ENCODE peak calls at places on chromosomes 1 and 21, in seven cellular contexts. W is EL; G is NCI-H2081; U is H7; Y is cardiac fibroblast; Z is H54; I is effector CD4-positive, alpha-beta T cell. J is an unnamed sample.

GRCh38 chr1:224879404-224879803 is 50.1 kb upstream of the DNAH14 start:
- DNase-seq in I (no peak), Y (peak), W (peak), Z (no peak), U (no peak), G (no peak), J (peak)

GRCh38 chr1:159916240-159917051 is 8.9 kb downstream of the TAGLN2 start:
- DNase-seq in W (peak), G (peak), U (peak), Z (peak), I (no peak), Y (peak), J (peak)

GRCh38 chr1:168636200-168636599 is 59.8 kb downstream of the XCL1 start:
- DNase-seq in G (no peak), I (no peak), W (no peak), Y (peak), Z (no peak), U (no peak), J (peak)

GRCh38 chr1:173488001-173488400 is 10.9 kb downstream of the PRDX6 start:
- DNase-seq in G (no peak), Y (no peak), U (no peak), Z (no peak), I (no peak), W (no peak), J (no peak)

GRCh38 chr1:3577711-3578432 is 33.4 kb downstream of the MEGF6 start:
- DNase-seq in W (no peak), G (no peak), U (no peak), Z (no peak), I (no peak), Y (peak), J (no peak)

GRCh38 chr1:27594542-27595510 is 9.1 kb downstream of the AHDC1 start:
- DNase-seq in U (peak), I (no peak), W (peak), Y (no peak), Z (no peak), G (no peak), J (no peak)

GRCh38 chr21:28699591-28700259 is 293.0 kb downstream of the LTN1 start:
- DNase-seq in U (no peak), G (no peak), Y (no peak), W (no peak), Z (no peak), I (no peak), J (no peak)

GRCh38 chr1:199684686-199685273 is 342.7 kb upstream of the NR5A2 start:
- DNase-seq in G (peak), Y (peak), I (no peak), W (peak), U (peak), Z (peak), J (peak)

GRCh38 chr1:56776581-56776980 is 42.6 kb downstream of the FYB2 start:
- DNase-seq in I (no peak), U (no peak), Y (no peak), Z (no peak), W (no peak), G (no peak), J (no peak)

GRCh38 chr1:155598842-155599331 is 11.1 kb upstream of the MSTO1 start:
- DNase-seq in I (no peak), Y (peak), Z (no peak), U (no peak), W (peak), G (no peak), J (no peak)

GRCh38 chr1:58813361-58813760 is 29.5 kb upstream of the JUN start:
- DNase-seq in Z (no peak), W (no peak), G (no peak), Y (no peak), I (no peak), U (no peak), J (no peak)

GRCh38 chr1:24414884-24415333 is 693 bp upstream of the NIPAL3 start:
- DNase-seq in Z (no peak), I (no peak), G (no peak), W (no peak), Y (no peak), U (no peak), J (peak)

GRCh38 chr1:31788825-31789256 is 24.7 kb upstream of the ADGRB2 start:
- DNase-seq in Z (no peak), G (no peak), Y (peak), U (no peak), W (peak), I (peak), J (no peak)

J was measured in A549.